ENCODE peak calls at places on chromosomes 6 and 20, in six cellular contexts. J is stimulated activated CD8-positive, alpha-beta memory T cell treated with anti-CD3 and anti-CD28 coated beads, Interleukin-4, amount 100 ng/mL, for 48 hours; B is NCI-H2081; T is nucleus accumbens; S is COR-L47; M is stimulated activated CD4-positive, alpha-beta T cell treated with anti-CD3 and anti-CD28 coated beads, Interleukin-1b, Interleukin-23, amount 100 ng/mL, for 24 hours. G is an unnamed sample.
A peak's percentile ranks its signal among the peaks of the same experiment; 100 is the strongest.

GRCh38 chr20:6081236-6081635 is 27.4 kb upstream of the LRRN4 start:
- DNase-seq in M (no peak), B (no peak), J (no peak), T (no peak), S (no peak), G (no peak)

GRCh38 chr6:123604067-123604466 is 32.7 kb downstream of the TRDN start:
- DNase-seq in J (no peak), B (no peak), M (no peak), S (no peak), T (no peak), G (peak; percentile 64)

GRCh38 chr6:143394351-143394750 is 56.1 kb downstream of the ADAT2 start:
- DNase-seq in S (no peak), B (no peak), M (no peak), J (no peak), T (no peak), G (no peak)

GRCh38 chr6:126618639-126619331 is 278.9 kb downstream of the CENPW start:
- DNase-seq in M (no peak), S (peak; percentile 1), J (no peak), B (no peak), T (no peak), G (peak; percentile 34)

GRCh38 chr6:92777146-92777740 is 642.1 kb downstream of the EPHA7 start:
- DNase-seq in M (no peak), T (no peak), S (peak; percentile 60), J (no peak), B (peak; percentile 40), G (peak; percentile 73)

GRCh38 chr6:56913276-56914138 is 41.4 kb upstream of the BEND6 start:
- DNase-seq in S (no peak), J (no peak), T (no peak), M (no peak), B (no peak), G (no peak)

GRCh38 chr6:106324726-106325335 is 729 bp downstream of the ATG5 start:
- DNase-seq in M (no peak), T (no peak), B (no peak), J (no peak), S (no peak), G (no peak)

GRCh38 chr20:20273281-20273680 is 94.6 kb upstream of the INSM1 start:
- DNase-seq in B (no peak), S (no peak), T (no peak), J (no peak), M (no peak), G (no peak)

GRCh38 chr6:7138921-7139358 is 31.2 kb downstream of the RREB1 start:
- DNase-seq in M (no peak), B (peak; percentile 93), S (peak; percentile 90), T (no peak), J (no peak), G (peak; percentile 95)

GRCh38 chr6:142047934-142048592 is 84.7 kb upstream of the GJE1 start:
- DNase-seq in M (no peak), J (no peak), T (no peak), S (no peak), B (no peak), G (no peak)